ENCODE peak calls at places on chromosomes 4 and X, in nine cellular contexts. O is naive thymus-derived CD4-positive, alpha-beta T cell; P is pulmonary artery endothelial cell; G is activated T-helper 1 cell treated with anti-CD3 and anti-CD28 coated beads, Interleukin-12 subunit alpha, Interleukin-12 subunit beta, Interleukin-2, Interleukin-4 antibody, amounts not matched to agents 30 ng/mL and 10 ng/mL and 1 ng/mL, durations not matched to agents 14 hours and 24 hours and 36 hours; R is CD8-positive, alpha-beta T cell; B is iPS-NIHi11; X is tibial artery; Y is NAMALWA; E is substantia nigra. U is an unnamed sample.

GRCh38 chr4:169311643-169312365 is 41.0 kb upstream of the SH3RF1 start:
- DNase-seq in O (no peak), P (peak; percentile 22), G (no peak), R (no peak), B (peak; percentile 77), X (no peak), Y (peak; percentile 60), E (no peak), U (peak; percentile 28)

GRCh38 chrX:54931107-54931506 is 10.5 kb downstream of the TRO start:
- DNase-seq in O (no peak), P (no peak), G (no peak), R (no peak), B (no peak), X (no peak), Y (no peak), E (no peak), U (no peak)

GRCh38 chrX:113947548-113947947 is 636.3 kb upstream of the HTR2C start:
- DNase-seq in O (no peak), P (no peak), G (no peak), R (no peak), B (peak; percentile 17), X (no peak), Y (no peak), E (no peak), U (no peak)

GRCh38 chr4:180665994-180666818 is 1577.0 kb upstream of the TENM3 start:
- DNase-seq in O (no peak), P (no peak), G (no peak), R (no peak), B (peak; percentile 72), X (no peak), Y (peak; percentile 77), E (peak; percentile 8), U (peak; percentile 60)

GRCh38 chr4:128524311-128524710 is 236.7 kb upstream of the PGRMC2 start:
- DNase-seq in O (no peak), P (no peak), G (no peak), R (no peak), B (peak; percentile 44), X (peak; percentile 67), Y (no peak), E (no peak), U (no peak)

GRCh38 chrX:15947648-15948317 is 93.2 kb upstream of the AP1S2 start:
- DNase-seq in O (no peak), P (peak; percentile 15), G (no peak), R (no peak), B (peak; percentile 48), X (no peak), Y (no peak), E (no peak), U (no peak)

GRCh38 chrX:101287402-101287801 is 3.7 kb downstream of the TAF7L start:
- DNase-seq in O (peak; percentile 41), P (peak; percentile 13), G (no peak), R (peak; percentile 12), B (peak; percentile 11), X (no peak), Y (peak; percentile 68), E (no peak), U (peak; percentile 15)

GRCh38 chr4:7328913-7329638 is 105.7 kb downstream of the PSAPL1 start:
- DNase-seq in O (no peak), P (no peak), G (no peak), R (no peak), B (peak; percentile 62), X (peak; percentile 47), Y (no peak), E (peak; percentile 73), U (no peak)

GRCh38 chrX:69424161-69424560 is 80.0 kb upstream of the NALF2 start:
- DNase-seq in O (no peak), P (no peak), G (no peak), R (no peak), B (peak; percentile 5), X (no peak), Y (peak; percentile 6), E (no peak), U (no peak)

GRCh38 chrX:101958139-101958538 is 26.3 kb upstream of the ZMAT1 start:
- DNase-seq in O (no peak), P (no peak), G (no peak), R (no peak), B (no peak), X (no peak), Y (no peak), E (no peak), U (no peak)

GRCh38 chrX:105645667-105646354 is 176.5 kb upstream of the NRK start:
- DNase-seq in O (no peak), P (no peak), G (no peak), R (no peak), B (no peak), X (no peak), Y (no peak), E (no peak), U (no peak)